ENCODE peak calls at places on chromosomes 12 and 14, in five cellular contexts. X is uterus; W is HCT116; N is iPS DF 6.9; Z is CD8-positive, alpha-beta memory T cell. K is an unnamed sample.

GRCh38 chr12:110536834-110537604 is 34.9 kb downstream of the RAD9B start:
- DNase-seq in Z (no peak), X (no peak), N (no peak), W (no peak), K (no peak)

GRCh38 chr12:68499616-68500015 is 111.1 kb upstream of the RAP1B start:
- DNase-seq in N (no peak), X (no peak), W (no peak), Z (no peak), K (no peak)

GRCh38 chr12:94203796-94204195 is 55.4 kb downstream of the PLXNC1 start:
- DNase-seq in N (no peak), X (no peak), Z (no peak), W (no peak), K (no peak)

GRCh38 chr12:28191690-28192089 is 1.4 kb downstream of the CCDC91 start:
- DNase-seq in X (no peak), W (no peak), N (no peak), Z (peak), K (no peak)

GRCh38 chr12:95208678-95209077 is 8.6 kb downstream of the FGD6 start:
- DNase-seq in N (no peak), X (no peak), Z (no peak), W (no peak), K (no peak)

GRCh38 chr12:95115641-95116040 is 42.2 kb upstream of the NR2C1 start:
- DNase-seq in N (no peak), W (no peak), Z (no peak), X (no peak), K (no peak)

GRCh38 chr12:110599334-110599733 is 14.6 kb upstream of the TCTN1 start:
- DNase-seq in Z (no peak), W (no peak), X (no peak), N (no peak), K (no peak)

GRCh38 chr12:96471368-96472040 is 17.9 kb upstream of the CFAP54 start:
- DNase-seq in W (no peak), N (no peak), Z (no peak), X (no peak), K (no peak)

GRCh38 chr14:103562135-103562384 is 397 bp downstream of the BAG5 start:
- DNase-seq in N (no peak), Z (no peak), W (no peak), X (peak), K (no peak)

GRCh38 chr14:81341405-81342180 is 58.5 kb downstream of the STON2 start:
- DNase-seq in X (no peak), N (no peak), Z (no peak), W (no peak), K (no peak)

GRCh38 chr14:105069554-105069886 is 4.3 kb upstream of the GPR132 start:
- DNase-seq in N (no peak), X (no peak), W (no peak), Z (no peak), K (no peak)

GRCh38 chr14:56189306-56189705 is 71.1 kb downstream of the PELI2 start:
- DNase-seq in W (no peak), N (no peak), Z (no peak), X (peak), K (no peak)

GRCh38 chr12:66003951-66004350 is 126.6 kb downstream of the LLPH start:
- DNase-seq in W (no peak), N (no peak), Z (no peak), X (no peak), K (no peak)

GRCh38 chr12:79487386-79488110 is 203.2 kb downstream of the PAWR start:
- DNase-seq in W (no peak), N (no peak), Z (no peak), X (no peak), K (no peak)

GRCh38 chr14:22644305-22644635 is at the start of gene OR6J1:
- DNase-seq in X (no peak), W (no peak), Z (no peak), N (no peak), K (no peak)

DNA sequence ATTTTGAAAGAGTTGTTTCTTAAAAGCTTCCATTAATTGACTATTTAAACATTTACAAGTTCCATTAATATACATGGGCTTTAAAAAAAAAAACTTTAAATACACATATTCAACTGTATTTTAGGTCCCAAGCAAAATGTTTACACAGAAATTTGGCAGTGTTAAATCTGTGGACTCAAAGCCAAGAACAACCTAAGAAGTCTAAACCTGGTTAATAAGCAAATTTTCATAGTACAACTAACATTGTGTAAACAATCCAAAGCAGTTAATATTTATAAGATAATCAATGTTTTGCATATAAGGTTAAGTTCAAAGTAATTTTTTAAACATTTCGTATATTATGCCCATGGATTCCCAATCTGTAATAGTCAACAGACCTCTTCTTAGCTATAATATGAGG is 77.0 kb downstream of the EPS8 start:
- DNase-seq in N (no peak), Z (no peak), X (no peak), W (no peak), K (no peak)
- H3K27ac ChIP-seq in N (no peak), Z (no peak), X (peak), W (no peak), K (no peak)

GRCh38 chr14:68143341-68143807 is 323.8 kb downstream of the RAD51B start:
- DNase-seq in W (no peak), N (no peak), X (peak), Z (no peak), K (no peak)
- H3K27ac ChIP-seq in W (peak), N (no peak), X (peak), Z (no peak), K (peak)

GRCh38 chr14:64149921-64150320 is 144.2 kb downstream of the ESR2 start:
- DNase-seq in Z (no peak), N (no peak), X (no peak), W (no peak), K (no peak)

DNA sequence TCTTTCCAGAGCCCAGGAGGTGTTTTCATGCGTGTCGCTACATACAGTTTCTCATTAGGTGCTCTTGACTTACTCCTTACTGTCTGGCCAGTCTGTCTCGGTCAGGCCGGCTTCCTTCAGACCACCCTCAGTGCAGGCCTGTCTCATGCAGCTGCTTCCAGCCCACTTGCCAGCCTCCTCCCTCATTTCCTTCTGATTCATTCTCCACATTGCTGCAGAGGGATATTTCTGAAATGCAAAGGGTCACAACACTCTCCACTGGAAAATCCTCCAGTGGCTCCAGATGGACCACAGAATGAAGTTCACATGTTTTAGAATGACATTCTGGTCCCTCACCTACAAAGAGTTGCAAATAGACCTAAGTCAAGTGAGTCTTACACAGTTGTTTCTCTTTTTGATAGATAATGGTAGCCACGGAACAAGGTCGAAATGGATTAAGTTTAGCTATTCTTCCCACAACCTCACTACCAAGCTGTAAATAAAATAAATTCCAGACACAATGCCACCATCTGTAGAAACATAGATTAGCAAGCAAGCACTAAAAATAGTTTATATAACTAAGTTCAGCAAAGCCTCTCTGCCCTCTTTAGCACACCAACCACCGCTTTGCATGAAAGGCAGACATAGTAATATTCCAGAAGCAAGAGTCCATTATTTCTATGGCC is 146.9 kb downstream of the ESR2 start:
- DNase-seq in Z (no peak), X (no peak), N (no peak), W (no peak), K (no peak)
- H3K27ac ChIP-seq in Z (no peak), X (no peak), N (no peak), W (no peak), K (no peak)

GRCh38 chr12:57309420-57309819 is 58.4 kb upstream of the STAC3 start:
- DNase-seq in N (no peak), Z (no peak), X (no peak), W (no peak), K (no peak)
- H3K27ac ChIP-seq in N (no peak), Z (no peak), X (no peak), W (no peak), K (peak)

DNA sequence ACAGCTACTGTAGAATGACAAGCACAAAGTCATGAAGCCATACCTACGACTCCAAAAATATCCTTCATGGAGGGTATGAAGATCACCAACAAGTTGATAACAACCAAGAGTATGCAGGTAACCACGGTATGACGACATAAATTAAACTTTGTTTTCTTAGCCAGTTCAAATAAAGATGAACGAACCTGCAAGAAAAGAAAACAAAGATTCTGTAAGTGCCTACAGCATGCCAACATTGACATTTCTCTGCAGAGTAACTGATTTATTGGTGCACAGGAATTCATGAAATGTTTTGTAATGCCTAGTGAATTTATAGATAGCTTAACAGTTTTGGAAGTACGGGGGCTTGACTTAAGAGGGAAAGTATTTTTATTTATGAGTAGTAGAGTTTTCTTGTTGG is 71.0 kb downstream of the SLC38A1 start:
- DNase-seq in W (no peak), X (no peak), Z (no peak), N (no peak), K (no peak)
- H3K27ac ChIP-seq in W (no peak), X (no peak), Z (no peak), N (no peak), K (no peak)

GRCh38 chr12:92543359-92543758 is 159.4 kb upstream of the PLEKHG7 start:
- DNase-seq in N (no peak), W (no peak), Z (no peak), X (no peak), K (no peak)
- H3K27ac ChIP-seq in N (no peak), W (no peak), Z (no peak), X (peak), K (no peak)

DNA sequence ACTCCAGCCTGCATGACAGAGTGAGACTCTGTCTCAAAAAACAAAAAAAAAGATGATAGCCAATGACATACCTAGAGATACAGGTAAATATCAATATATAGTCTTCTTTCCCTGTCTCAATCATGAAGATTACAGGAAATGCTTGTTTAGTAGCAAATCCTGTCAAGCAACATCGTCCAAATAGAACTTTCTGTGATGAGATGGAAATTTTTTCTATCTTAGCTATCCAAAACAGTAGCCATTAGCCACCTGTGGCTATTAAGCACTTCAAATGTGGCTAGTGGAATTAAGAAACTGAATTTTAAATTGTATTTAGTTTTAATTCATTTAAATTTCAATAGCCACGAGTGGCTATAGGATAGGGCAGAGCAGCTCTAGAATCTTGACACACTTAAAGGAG is 33.2 kb upstream of the RIC8B start:
- DNase-seq in W (no peak), X (no peak), N (no peak), Z (no peak), K (no peak)
- H3K27ac ChIP-seq in W (no peak), X (no peak), N (no peak), Z (no peak), K (no peak)

GRCh38 chr14:95258156-95258555 is 61.6 kb downstream of the CLMN start:
- DNase-seq in Z (no peak), N (no peak), X (no peak), W (no peak), K (no peak)

GRCh38 chr14:95262511-95262891 is 57.2 kb downstream of the CLMN start:
- DNase-seq in Z (no peak), X (no peak), W (no peak), N (no peak), K (no peak)

GRCh38 chr14:95261616-95262510 is 57.8 kb downstream of the CLMN start:
- DNase-seq in W (no peak), Z (no peak), N (no peak), X (no peak), K (no peak)

GRCh38 chr14:95258754-95259593 is 60.7 kb downstream of the CLMN start:
- DNase-seq in X (no peak), Z (no peak), W (no peak), N (no peak), K (no peak)

DNA sequence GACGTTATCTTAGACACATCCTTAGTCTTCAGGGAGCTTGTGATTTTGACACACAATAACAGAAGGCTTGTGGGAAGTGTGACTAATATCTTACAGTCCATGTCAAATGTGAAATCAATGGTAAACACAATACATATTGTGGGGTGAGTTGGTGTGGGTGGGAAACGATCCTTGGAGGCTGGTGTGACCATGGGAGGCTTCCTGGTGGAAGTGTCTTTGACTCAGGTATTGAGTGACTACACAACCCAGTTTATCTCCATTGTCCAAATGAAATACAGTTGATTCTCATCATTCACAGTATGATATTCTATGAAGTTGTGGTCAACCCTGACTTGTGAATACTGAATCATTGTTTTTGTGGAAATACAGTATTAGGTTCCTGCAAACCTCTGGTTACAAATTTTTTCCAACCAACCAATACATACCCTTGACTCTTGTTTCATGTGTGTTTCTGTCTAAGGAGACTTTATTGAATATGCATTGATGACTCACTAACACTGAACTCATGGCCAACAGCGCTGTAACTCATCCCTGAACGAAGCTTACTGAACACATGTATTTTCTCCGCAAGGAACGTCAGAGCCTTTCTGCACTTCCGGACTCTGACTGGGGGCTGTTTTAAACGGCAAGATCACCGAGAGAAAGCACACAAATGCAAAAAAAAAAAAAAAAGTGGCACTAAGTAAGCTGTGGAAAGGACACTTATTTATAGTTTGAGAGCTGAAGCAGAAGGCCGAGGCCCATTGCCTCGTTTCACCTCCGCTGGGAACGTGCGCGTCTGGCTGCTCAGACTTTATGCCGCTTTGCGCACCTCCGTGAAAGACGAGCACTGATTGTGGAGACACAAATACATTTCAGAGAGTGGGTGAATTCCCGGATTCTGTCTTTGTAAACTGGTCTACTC is 58.9 kb downstream of the CLMN start:
- DNase-seq in W (no peak), N (no peak), Z (no peak), X (no peak), K (no peak)
- H3K27ac ChIP-seq in W (no peak), N (no peak), Z (no peak), X (no peak), K (no peak)

GRCh38 chr12:122876724-122877123 is 19.2 kb downstream of the VPS37B start:
- DNase-seq in W (no peak), N (no peak), X (no peak), Z (no peak), K (no peak)

GRCh38 chr12:122880668-122881067 is 15.3 kb downstream of the VPS37B start:
- DNase-seq in N (no peak), X (peak), Z (no peak), W (no peak), K (peak)

GRCh38 chr12:122878780-122879612 is 16.9 kb downstream of the VPS37B start:
- DNase-seq in W (no peak), N (no peak), X (no peak), Z (no peak), K (no peak)

GRCh38 chr12:122882908-122883563 is 12.9 kb downstream of the VPS37B start:
- DNase-seq in W (no peak), N (no peak), Z (no peak), X (no peak), K (no peak)

GRCh38 chr12:122880155-122880605 is 15.7 kb downstream of the VPS37B start:
- DNase-seq in X (no peak), Z (no peak), N (no peak), W (no peak), K (no peak)
- H3K27ac ChIP-seq in X (peak), Z (no peak), N (no peak), W (no peak), K (no peak)

DNA sequence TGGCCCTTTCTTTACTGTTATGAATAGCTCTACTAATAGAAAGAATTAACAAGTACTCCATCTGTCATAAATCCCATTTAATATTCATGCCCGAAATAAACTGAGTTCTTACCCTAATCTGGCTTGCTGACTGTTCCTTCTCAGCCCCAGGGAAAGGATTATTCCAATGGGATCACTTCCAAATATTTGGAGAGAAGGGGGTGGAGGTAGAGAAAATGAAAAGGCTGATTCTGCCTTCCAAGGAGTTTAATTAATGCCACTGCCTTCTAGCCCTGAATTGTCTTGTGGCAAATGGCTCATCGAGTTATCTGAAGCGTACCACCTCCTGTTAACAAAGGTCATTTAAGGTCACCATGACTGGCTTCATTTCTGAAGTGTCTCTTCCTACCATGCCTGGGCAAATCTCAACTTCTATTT is 79.1 kb downstream of the TMX1 start:
- DNase-seq in N (no peak), W (no peak), Z (no peak), X (no peak), K (no peak)
- H3K27ac ChIP-seq in N (no peak), W (no peak), Z (no peak), X (peak), K (no peak)

K was measured in caudate nucleus.